ENCODE peak calls at places on chromosomes 5 and 9, in seven cellular contexts. Y is T-cell; G is SK-N-SH; L is coronary artery; Q is breast epithelium; X is stimulated activated CD4-positive, alpha-beta T cell treated with anti-CD3 and anti-CD28 coated beads, Interleukin-4, amount 100 ng/mL, for 1 hour; U is activated gamma-delta T cell. M is an unnamed sample.

GRCh38 chr9:89441655-89441970 is 56.3 kb downstream of the SEMA4D start:
- DNase-seq in Y (no peak), G (no peak), L (no peak), Q (no peak), X (no peak), U (no peak), M (no peak)

GRCh38 chr9:14221558-14221957 is 92.4 kb downstream of the NFIB start:
- DNase-seq in Y (no peak), G (no peak), L (no peak), Q (no peak), X (no peak), U (no peak), M (no peak)

GRCh38 chr5:149450199-149450598 is 71.1 kb upstream of the IL17B start:
- DNase-seq in Y (no peak), G (no peak), L (no peak), Q (peak), X (no peak), U (no peak), M (peak)

GRCh38 chr5:107218457-107219193 is 452.1 kb downstream of the EFNA5 start:
- DNase-seq in Y (no peak), G (no peak), L (no peak), Q (no peak), X (no peak), U (no peak), M (no peak)

GRCh38 chr5:172172912-172173591 is 15.0 kb downstream of the STK10 start:
- DNase-seq in Y (no peak), G (peak), L (no peak), Q (no peak), X (no peak), U (no peak), M (no peak)

GRCh38 chr9:36337865-36338264 is 62.2 kb downstream of the RNF38 start:
- DNase-seq in Y (no peak), G (no peak), L (no peak), Q (no peak), X (no peak), U (no peak), M (no peak)

GRCh38 chr9:29208670-29209069 is 1635.4 kb upstream of the C9orf72 start:
- DNase-seq in Y (no peak), G (no peak), L (no peak), Q (no peak), X (no peak), U (no peak), M (no peak)

GRCh38 chr5:68518286-68518685 is 302.7 kb downstream of the PIK3R1 start:
- DNase-seq in Y (no peak), G (no peak), L (no peak), Q (no peak), X (no peak), U (no peak), M (no peak)

GRCh38 chr5:124139477-124139876 is 607.0 kb downstream of the ZNF608 start:
- DNase-seq in Y (no peak), G (no peak), L (no peak), Q (no peak), X (no peak), U (no peak), M (no peak)

GRCh38 chr5:157518963-157519362 is 56.6 kb downstream of the ADAM19 start:
- DNase-seq in Y (no peak), G (no peak), L (no peak), Q (no peak), X (no peak), U (no peak), M (no peak)

GRCh38 chr9:115946530-115946929 is 207.1 kb upstream of the PAPPA start:
- DNase-seq in Y (no peak), G (no peak), L (no peak), Q (no peak), X (no peak), U (no peak), M (no peak)

GRCh38 chr9:133717113-133718031 is 20.8 kb downstream of the SARDH start:
- DNase-seq in Y (no peak), G (no peak), L (no peak), Q (no peak), X (no peak), U (no peak), M (no peak)

GRCh38 chr9:35728041-35728971 is 3.7 kb downstream of the TLN1 start:
- DNase-seq in Y (no peak), G (no peak), L (peak), Q (no peak), X (peak), U (no peak), M (peak)

GRCh38 chr5:51272957-51273356 is 110.3 kb upstream of the ISL1 start:
- DNase-seq in Y (no peak), G (no peak), L (no peak), Q (no peak), X (no peak), U (no peak), M (no peak)

GRCh38 chr9:131046093-131046380 is 37.1 kb downstream of the LAMC3 start:
- DNase-seq in Y (no peak), G (no peak), L (no peak), Q (no peak), X (no peak), U (no peak), M (no peak)

GRCh38 chr9:98228392-98229089 is 26.9 kb downstream of the TBC1D2 start:
- DNase-seq in Y (no peak), G (no peak), L (peak), Q (no peak), X (no peak), U (no peak), M (no peak)

GRCh38 chr9:78767449-78767848 is 470.5 kb downstream of the PSAT1 start:
- DNase-seq in Y (no peak), G (no peak), L (no peak), Q (no peak), X (no peak), U (no peak), M (no peak)

GRCh38 chr5:76607353-76607871 is 15.8 kb downstream of the F2RL2 start:
- DNase-seq in Y (no peak), G (no peak), L (no peak), Q (no peak), X (no peak), U (no peak), M (no peak)

GRCh38 chr9:14278291-14278721 is 35.6 kb downstream of the NFIB start:
- DNase-seq in Y (no peak), G (no peak), L (no peak), Q (no peak), X (no peak), U (no peak), M (no peak)

GRCh38 chr9:124214116-124214515 is 43.6 kb upstream of the NEK6 start:
- DNase-seq in Y (no peak), G (no peak), L (peak), Q (peak), X (no peak), U (no peak), M (no peak)

GRCh38 chr9:90645721-90646120 is 3.1 kb upstream of the DIRAS2 start:
- DNase-seq in Y (no peak), G (no peak), L (no peak), Q (no peak), X (no peak), U (no peak), M (no peak)

GRCh38 chr9:124122813-124123462 is 111.4 kb downstream of the LHX2 start:
- DNase-seq in Y (no peak), G (peak), L (no peak), Q (no peak), X (peak), U (no peak), M (no peak)

GRCh38 chr9:5566054-5566618 is 55.8 kb downstream of the PDCD1LG2 start:
- DNase-seq in Y (no peak), G (no peak), L (no peak), Q (no peak), X (no peak), U (no peak), M (no peak)

GRCh38 chr9:133715866-133716563 is 22.1 kb downstream of the SARDH start:
- DNase-seq in Y (no peak), G (peak), L (no peak), Q (no peak), X (peak), U (no peak), M (no peak)

GRCh38 chr5:64229163-64229774 is 63.6 kb downstream of the RNF180 start:
- DNase-seq in Y (no peak), G (peak), L (no peak), Q (no peak), X (no peak), U (no peak), M (no peak)

GRCh38 chr5:35822541-35822940 is 34.1 kb upstream of the IL7R start:
- DNase-seq in Y (peak), G (no peak), L (no peak), Q (no peak), X (no peak), U (no peak), M (peak)

GRCh38 chr5:66498791-66499207 is 97.4 kb upstream of the MAST4 start:
- DNase-seq in Y (no peak), G (peak), L (no peak), Q (no peak), X (no peak), U (no peak), M (no peak)

GRCh38 chr5:172602712-172603289 is 38.3 kb upstream of the NEURL1B start:
- DNase-seq in Y (no peak), G (no peak), L (no peak), Q (peak), X (no peak), U (no peak), M (no peak)

GRCh38 chr5:134101686-134102439 is 12.6 kb upstream of the TCF7 start:
- DNase-seq in Y (peak), G (peak), L (no peak), Q (no peak), X (peak), U (peak), M (peak)

GRCh38 chr9:111429175-111429574 is 55.0 kb downstream of the ECPAS start:
- DNase-seq in Y (no peak), G (no peak), L (no peak), Q (no peak), X (no peak), U (no peak), M (no peak)

GRCh38 chr5:35651002-35651756 is 33.5 kb downstream of the SPEF2 start:
- DNase-seq in Y (peak), G (peak), L (no peak), Q (no peak), X (peak), U (no peak), M (no peak)

GRCh38 chr9:94829380-94830070 is 103.0 kb downstream of the AOPEP start:
- DNase-seq in Y (no peak), G (no peak), L (no peak), Q (no peak), X (no peak), U (no peak), M (no peak)

GRCh38 chr5:173823721-173824567 is 64.2 kb upstream of the CPEB4 start:
- DNase-seq in Y (no peak), G (no peak), L (no peak), Q (peak), X (no peak), U (no peak), M (peak)

GRCh38 chr9:107280543-107280942 is 2.5 kb upstream of the RAD23B start:
- DNase-seq in Y (no peak), G (no peak), L (no peak), Q (no peak), X (no peak), U (no peak), M (no peak)

GRCh38 chr5:131194725-131195124 is 24.0 kb downstream of the LYRM7 start:
- DNase-seq in Y (no peak), G (no peak), L (no peak), Q (no peak), X (no peak), U (no peak), M (no peak)

GRCh38 chr5:79560774-79561524 is 47.0 kb upstream of the HOMER1 start:
- DNase-seq in Y (no peak), G (no peak), L (no peak), Q (no peak), X (no peak), U (no peak), M (no peak)

GRCh38 chr9:104301770-104302169 is 202.3 kb upstream of the OR13F1 start:
- DNase-seq in Y (no peak), G (no peak), L (no peak), Q (no peak), X (no peak), U (no peak), M (no peak)